ENCODE peak calls at places on chromosomes 3 and 15, in ten cellular contexts. F is adipocyte; Q is suprapubic skin; A is upper lobe of right lung; J is anterior cingulate cortex; N is GM06990; H is H54; O is NCI-H187; S is GM12865; U is activated CD4-positive, alpha-beta T cell treated with anti-CD3 and anti-CD28 coated beads, Interleukin-2, amount 50 U/mL, for 1 hour. Y is an unnamed sample.
A peak's percentile ranks its signal among the peaks of the same experiment; 100 is the strongest.

GRCh38 chr3:190504354-190505125 is 9.3 kb upstream of the IL1RAP start:
- DNase-seq in Q (no peak), A (no peak), H (no peak), O (no peak), N (no peak), F (no peak), U (no peak), S (no peak), J (no peak), Y (no peak)

GRCh38 chr3:169809230-169809795 is 3.4 kb upstream of the LRRIQ4 start:
- DNase-seq in H (no peak), O (no peak), J (no peak), S (no peak), A (no peak), N (no peak), F (no peak), Q (no peak), U (no peak), Y (no peak)

GRCh38 chr15:52651868-52652267 is 27.3 kb downstream of the ATOSA start:
- DNase-seq in A (no peak), U (peak; percentile 8), F (peak; percentile 93), Q (no peak), S (peak; percentile 86), O (no peak), J (peak; percentile 1), N (peak; percentile 43), H (peak; percentile 10), Y (no peak)

GRCh38 chr3:62835594-62836236 is 39.5 kb downstream of the CADPS start:
- DNase-seq in H (no peak), U (no peak), S (no peak), N (no peak), O (no peak), F (peak; percentile 1), J (no peak), Q (no peak), A (no peak), Y (no peak)

GRCh38 chr3:122060044-122060694 is 5.0 kb downstream of the CD86 start:
- DNase-seq in F (no peak), O (no peak), A (no peak), H (no peak), S (no peak), U (no peak), Q (no peak), N (no peak), J (no peak), Y (no peak)

GRCh38 chr3:165476399-165477060 is 280.3 kb upstream of the SLITRK3 start:
- DNase-seq in F (no peak), H (no peak), A (no peak), Q (no peak), S (no peak), J (no peak), O (no peak), U (no peak), N (no peak), Y (no peak)

GRCh38 chr3:18657858-18658820 is 233.0 kb upstream of the SATB1 start:
- DNase-seq in U (no peak), A (no peak), O (no peak), J (no peak), H (no peak), S (no peak), F (no peak), N (no peak), Q (no peak), Y (no peak)

GRCh38 chr3:39513801-39514369 is 46.4 kb downstream of the MOBP start:
- DNase-seq in S (no peak), N (no peak), H (no peak), O (no peak), Q (no peak), U (no peak), A (no peak), J (no peak), F (no peak), Y (no peak)

Y was measured in mesenteric fat pad.